ENCODE peak calls at places on chromosomes 3 and 15, in four cellular contexts. G is PC-3, X is GM23248, Q is neural progenitor cell. T is an unnamed sample.

GRCh38 chr3:132456141-132456540 is 38.8 kb downstream of the DNAJC13 start:
- DNase-seq in G (no peak), X (no peak), Q (no peak), T (no peak)

GRCh38 chr3:156831006-156831405 is 4.9 kb downstream of the LEKR1 start:
- DNase-seq in G (no peak), X (no peak), Q (no peak), T (no peak)

GRCh38 chr15:27844018-27844666 is 255.0 kb downstream of the OCA2 start:
- DNase-seq in G (peak; percentile 71), X (peak; percentile 92), Q (no peak), T (no peak)

GRCh38 chr3:128801779-128802369 is 75.9 kb downstream of the RAB7A start:
- DNase-seq in G (no peak), X (no peak), Q (no peak), T (no peak)

GRCh38 chr15:61879219-61879618 is 181.0 kb downstream of the VPS13C start:
- DNase-seq in G (peak; percentile 95), X (no peak), Q (no peak), T (peak; percentile 13)

GRCh38 chr15:61081028-61081322 is 148.1 kb downstream of the RORA start:
- DNase-seq in G (no peak), X (no peak), Q (no peak), T (no peak)

GRCh38 chr3:100553618-100554372 is 55.6 kb upstream of the ADGRG7 start:
- DNase-seq in G (peak; percentile 68), X (no peak), Q (no peak), T (no peak)

GRCh38 chr3:157445897-157446296 is 9.2 kb downstream of the PTX3 start:
- DNase-seq in G (peak; percentile 70), X (peak; percentile 80), Q (no peak), T (no peak)

GRCh38 chr15:61228025-61228901 is 839 bp downstream of the RORA start:
- DNase-seq in G (peak; percentile 10), X (peak; percentile 62), Q (peak; percentile 54), T (peak; percentile 35)

GRCh38 chr3:186616299-186616617 is 3.4 kb downstream of the AHSG start:
- DNase-seq in G (no peak), X (no peak), Q (no peak), T (no peak)

GRCh38 chr3:70855139-70855538 is 542.7 kb upstream of the MDFIC2 start:
- DNase-seq in G (no peak), X (no peak), Q (no peak), T (no peak)

GRCh38 chr3:194856296-194856695 is 170.6 kb downstream of the FAM43A start:
- DNase-seq in G (no peak), X (no peak), Q (no peak), T (no peak)

GRCh38 chr3:90007786-90008499 is 900.5 kb downstream of the EPHA3 start:
- DNase-seq in G (no peak), X (no peak), Q (no peak), T (no peak)
- TF ChIP-seq EZH2phosphoT487 in G (no peak), X (no peak), Q (no peak), T (no peak)

DNA sequence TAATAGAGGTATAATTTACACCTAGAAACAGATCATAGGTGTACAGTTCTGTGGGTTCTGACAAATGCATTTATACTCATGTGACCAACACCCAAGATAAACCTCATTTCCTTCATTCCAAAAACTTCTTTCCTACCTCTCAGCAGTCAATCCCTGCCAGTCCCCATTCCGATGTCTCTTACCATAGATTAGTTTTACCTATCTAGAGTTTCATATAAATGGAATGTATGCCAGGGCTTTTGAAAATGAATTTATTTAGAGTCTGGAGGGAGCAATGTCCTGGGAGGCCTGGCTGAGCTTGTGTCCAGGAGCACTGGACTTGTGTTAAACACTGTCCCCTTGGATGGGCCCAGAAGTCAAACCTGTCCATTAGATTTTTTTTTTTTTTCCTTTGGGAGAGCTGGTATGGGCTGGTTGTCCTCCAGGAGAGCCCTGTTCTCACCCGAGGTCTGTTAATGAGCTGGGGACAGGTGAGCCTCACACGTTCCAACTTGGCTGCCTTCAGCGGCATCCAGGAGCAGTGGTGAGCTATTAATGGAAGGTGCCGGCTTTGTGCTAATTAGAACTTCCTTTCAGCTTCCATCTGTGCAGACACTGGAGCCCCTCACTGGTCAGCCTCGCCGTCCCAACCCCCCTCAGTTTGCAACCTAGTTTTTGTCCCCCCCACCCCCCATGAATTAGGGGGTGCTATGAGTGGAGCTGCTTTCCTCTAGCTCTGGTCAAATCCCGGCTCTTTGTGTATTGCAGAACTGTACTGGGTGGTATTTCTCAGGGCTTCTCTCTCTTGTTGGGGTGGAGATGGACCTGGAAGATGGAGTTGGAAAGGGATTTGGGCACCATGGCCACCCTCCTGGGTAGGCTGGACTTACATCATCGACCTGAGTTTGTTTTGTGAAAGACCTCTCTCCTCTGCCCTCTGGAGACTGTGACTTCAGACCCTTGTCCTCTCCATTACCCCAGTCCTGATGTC is 40.8 kb upstream of the POLG start:
- DNase-seq in G (no peak), X (no peak), Q (no peak), T (no peak)
- H3K79me2 ChIP-seq in G (no peaks in the 10 kb centered on the region), X (no peaks in the 10 kb centered on the region), Q (no peaks in the 10 kb centered on the region), T (no peaks in the 10 kb centered on the region)

GRCh38 chr15:45734244-45734643 is 99.4 kb downstream of the SQOR start:
- DNase-seq in G (no peak), X (no peak), Q (no peak), T (no peak)
- TF ChIP-seq EZH2phosphoT487 in G (no peak), X (no peak), Q (no peak), T (no peak)

DNA sequence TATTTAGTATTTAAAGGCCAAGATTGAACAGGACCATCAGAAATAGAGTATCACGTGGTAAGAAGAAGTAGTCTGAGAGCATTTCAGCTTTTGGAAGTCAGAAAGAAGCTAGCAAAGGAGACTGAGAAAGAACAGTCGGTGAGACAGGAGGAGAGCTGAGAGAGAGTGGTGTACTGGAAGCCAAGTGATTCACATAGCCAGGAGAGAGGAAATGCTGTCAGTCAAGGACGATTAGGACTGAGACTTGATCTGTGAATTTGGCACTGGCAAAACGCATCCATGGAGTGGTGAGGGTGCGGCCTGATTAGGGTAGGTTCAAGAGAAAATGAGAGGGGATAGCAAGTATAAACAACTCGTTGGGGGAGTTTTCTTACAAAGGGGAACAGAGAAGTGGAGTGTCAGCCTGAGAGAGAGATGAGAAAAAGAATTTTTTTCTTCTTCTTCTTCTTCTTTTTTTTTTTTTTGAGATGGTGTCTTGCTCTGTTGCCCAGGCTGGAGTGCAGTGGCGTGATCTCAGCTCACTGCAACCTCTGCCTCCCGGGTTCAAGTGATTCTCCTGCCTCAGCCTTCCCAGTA is 44.9 kb downstream of the CHD2 start:
- DNase-seq in G (no peak), X (no peak), Q (no peak), T (no peak)
- H3K79me2 ChIP-seq in G (peaks cover 4% of the 10 kb centered on the region), X (peaks cover 97% of the 10 kb centered on the region), Q (peaks cover 79% of the 10 kb centered on the region), T (peaks cover 80% of the 10 kb centered on the region)

GRCh38 chr3:149216195-149216869 is 5.3 kb downstream of the CP start:
- DNase-seq in G (no peak), X (peak; percentile 7), Q (no peak), T (no peak)
- TF ChIP-seq EZH2phosphoT487 in G (no peak), X (no peak), Q (no peak), T (no peak)

DNA sequence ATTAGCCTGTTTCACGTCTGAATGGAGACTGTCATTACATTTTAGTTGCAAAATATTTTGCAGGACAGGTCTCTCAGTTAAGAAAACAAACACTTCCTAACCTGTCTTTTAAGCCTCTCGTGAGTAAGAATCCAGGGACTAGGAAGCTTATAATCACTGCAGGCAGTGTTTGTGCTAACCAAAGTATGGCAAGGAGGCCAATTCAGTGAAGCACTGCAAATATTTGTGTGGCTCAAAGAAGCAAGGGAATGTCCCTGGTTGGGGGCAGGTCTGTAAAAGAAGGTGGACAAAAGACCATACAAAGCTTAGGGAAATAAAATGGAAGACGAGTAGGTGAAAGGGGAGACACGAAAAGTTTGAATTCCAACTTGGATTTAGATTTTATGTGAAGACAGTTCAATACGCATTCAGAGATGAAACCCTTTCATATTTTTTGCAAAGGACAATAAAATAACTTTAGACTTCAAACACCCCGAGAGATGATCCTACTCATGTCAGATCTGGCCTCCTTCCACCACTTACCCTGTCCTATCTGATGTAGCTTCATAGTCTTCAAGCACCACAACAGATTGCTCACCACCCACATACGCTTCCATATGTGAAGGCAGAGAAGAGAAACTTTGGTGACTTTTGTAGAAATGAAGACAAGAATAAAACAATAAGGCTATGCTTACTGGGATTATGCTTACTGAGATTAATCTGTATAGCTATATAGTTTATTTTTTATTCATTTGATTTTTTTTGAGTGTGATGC is 240.9 kb downstream of the TUSC7 start:
- DNase-seq in G (no peak), X (no peak), Q (peak; percentile 46), T (no peak)
- H3K79me2 ChIP-seq in G (no peaks in the 10 kb centered on the region), X (no peaks in the 10 kb centered on the region), Q (no peaks in the 10 kb centered on the region), T (no peaks in the 10 kb centered on the region)